ENCODE peak calls at places on chromosomes 13 and 19, in four cellular contexts. Z, H, M and C are unnamed samples.

GRCh38 chr19:3976495-3977241 is 5.8 kb upstream of the DAPK3 start:
- DNase-seq in M (no peak), H (no peak), Z (no peak), C (no peak)

GRCh38 chr19:10552596-10553053 is 8.9 kb downstream of the ATG4D start:
- DNase-seq in H (no peak), M (no peak), Z (peak; percentile 79), C (no peak)

GRCh38 chr19:51809787-51810186 is 14.8 kb downstream of the FPR3 start:
- DNase-seq in Z (no peak), H (no peak), M (no peak), C (no peak)

GRCh38 chr19:7979559-7979958 is 25.9 kb downstream of the ELAVL1 start:
- DNase-seq in Z (no peak), M (no peak), H (no peak), C (no peak)

GRCh38 chr13:76798037-76798436 is 88.2 kb downstream of the KCTD12 start:
- DNase-seq in Z (peak; percentile 20), H (no peak), M (no peak), C (peak; percentile 39)

GRCh38 chr13:113969311-113969972 is 4.4 kb downstream of the C13orf46 start:
- DNase-seq in Z (no peak), M (no peak), H (peak; percentile 7), C (peak; percentile 57)

GRCh38 chr13:75217949-75218348 is 264.0 kb downstream of the TBC1D4 start:
- DNase-seq in H (no peak), M (no peak), Z (no peak), C (no peak)

GRCh38 chr13:30105381-30105780 is 202.0 kb downstream of the KATNAL1 start:
- DNase-seq in Z (peak; percentile 72), H (no peak), M (no peak), C (peak; percentile 55)

GRCh38 chr19:57559008-57559403 is 657 bp downstream of the ZNF550 start:
- DNase-seq in M (peak; percentile 18), H (peak; percentile 18), Z (peak; percentile 56), C (no peak)

GRCh38 chr19:14561832-14562351 is 10.0 kb downstream of the NDUFB7 start:
- DNase-seq in H (peak; percentile 57), M (peak; percentile 57), Z (peak; percentile 53), C (no peak)

GRCh38 chr13:46124531-46124966 is 19.7 kb upstream of the CPB2 start:
- DNase-seq in M (no peak), H (no peak), Z (no peak), C (peak; percentile 51)

GRCh38 chr13:26019881-26020535 is 31.8 kb downstream of the SHISA2 start:
- DNase-seq in M (no peak), Z (no peak), H (no peak), C (no peak)

GRCh38 chr13:24741016-24741662 is 22.8 kb upstream of the RNF17 start:
- DNase-seq in Z (peak; percentile 56), M (no peak), H (no peak), C (no peak)

GRCh38 chr13:20270163-20270865 is 38.2 kb upstream of the GJB6 start:
- DNase-seq in M (no peak), H (no peak), Z (no peak), C (no peak)

GRCh38 chr13:30744686-30745085 is 9.3 kb downstream of the ALOX5AP start:
- DNase-seq in H (no peak), M (no peak), Z (no peak), C (no peak)

GRCh38 chr13:97967948-97968347 is 14.5 kb downstream of the IPO5 start:
- DNase-seq in M (no peak), Z (no peak), H (peak; percentile 24), C (no peak)

GRCh38 chr13:31012285-31013024 is 80.0 kb downstream of the TEX26 start:
- DNase-seq in Z (peak; percentile 59), M (no peak), H (no peak), C (no peak)

GRCh38 chr19:33465371-33465770 is 56.2 kb downstream of the PEPD start:
- DNase-seq in M (no peak), H (no peak), Z (no peak), C (peak; percentile 28)

GRCh38 chr19:43618921-43619261 is 538 bp downstream of the ZNF428 start:
- DNase-seq in M (no peak), Z (no peak), H (no peak), C (no peak)

GRCh38 chr19:10858204-10858828 is 10.1 kb downstream of the C19orf38 start:
- DNase-seq in M (no peak), Z (peak; percentile 60), H (no peak), C (peak; percentile 33)

GRCh38 chr13:91046715-91047327 is 300.7 kb upstream of the MIR17HG start:
- DNase-seq in H (no peak), M (no peak), Z (peak; percentile 43), C (no peak)

GRCh38 chr19:7868326-7868670 is 5.9 kb downstream of the PRR36 start:
- DNase-seq in H (no peak), Z (no peak), M (no peak), C (no peak)

GRCh38 chr13:65292488-65292901 is 1937.6 kb downstream of the PCDH9 start:
- DNase-seq in M (no peak), H (no peak), Z (peak; percentile 96), C (no peak)

GRCh38 chr13:99122171-99122570 is 78.5 kb upstream of the UBAC2 start:
- DNase-seq in H (no peak), Z (no peak), M (no peak), C (no peak)
- H3K27me3 ChIP-seq in H (peaks cover 20% of the 10 kb centered on the region), Z (no peaks in the 10 kb centered on the region), M (peaks cover 16% of the 10 kb centered on the region), C (no peaks in the 10 kb centered on the region)

GRCh38 chr19:36849701-36850645 is 703 bp upstream of the ZNF345 start:
- DNase-seq in H (peak; percentile 91), Z (peak; percentile 97), M (peak; percentile 90), C (peak; percentile 96)
- H3K27ac ChIP-seq in H (peak overlapping the region; percentile 95), Z (no peak overlapping the region), M (peak overlapping the region; percentile 94), C (peak overlapping the region; percentile 90)

GRCh38 chr19:35410487-35410886 is 37.6 kb upstream of the FFAR2 start:
- DNase-seq in H (no peak), Z (no peak), M (no peak), C (no peak)

GRCh38 chr19:35417713-35418534 is 30.1 kb upstream of the FFAR2 start:
- DNase-seq in Z (no peak), M (no peak), H (no peak), C (no peak)

GRCh38 chr19:35416331-35416730 is 31.7 kb upstream of the FFAR2 start:
- DNase-seq in Z (no peak), H (no peak), M (no peak), C (no peak)

GRCh38 chr19:35417278-35417677 is 30.8 kb upstream of the FFAR2 start:
- DNase-seq in Z (no peak), H (no peak), M (no peak), C (no peak)

GRCh38 chr19:35414442-35414841 is 33.6 kb upstream of the FFAR2 start:
- DNase-seq in M (no peak), H (no peak), Z (no peak), C (no peak)
- H3K27me3 ChIP-seq in M (peaks cover 22% of the 10 kb centered on the region), H (peaks cover 34% of the 10 kb centered on the region), Z (no peaks in the 10 kb centered on the region), C (no peaks in the 10 kb centered on the region)

DNA sequence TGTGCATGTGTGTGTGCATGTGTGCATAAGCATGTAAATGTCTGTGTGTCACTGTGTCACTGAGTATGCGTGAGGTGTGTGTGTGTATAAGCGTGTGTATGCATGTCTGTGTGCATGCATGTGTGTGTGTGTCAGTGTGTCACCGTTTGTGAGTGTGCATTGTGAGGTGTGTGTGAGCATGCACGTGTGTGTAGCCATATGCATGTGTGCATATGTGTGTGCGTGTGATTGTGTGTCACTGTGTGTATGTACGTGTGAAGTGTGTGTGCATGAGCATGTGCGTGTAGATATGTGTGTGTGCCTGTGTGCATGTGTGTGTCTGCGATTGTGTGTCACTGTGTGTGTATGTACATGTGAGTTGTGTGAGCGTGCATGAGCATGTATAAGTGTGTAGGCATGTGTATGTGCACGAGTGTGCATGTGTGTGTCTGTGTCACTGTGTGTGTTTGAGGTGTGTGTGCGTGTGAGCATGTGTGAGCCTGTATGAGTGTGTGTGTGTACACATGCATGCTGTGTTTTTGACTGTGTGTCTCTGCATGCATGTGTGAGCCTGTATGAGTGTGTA is 144.5 kb downstream of the NALCN start:
- DNase-seq in Z (no peak), H (no peak), M (no peak), C (no peak)
- H3K27ac ChIP-seq in Z (no peak overlapping the region), H (no peak overlapping the region), M (no peak overlapping the region), C (no peak overlapping the region)

GRCh38 chr19:17836530-17836929 is 11.3 kb downstream of the JAK3 start:
- DNase-seq in H (no peak), M (no peak), Z (peak; percentile 84), C (no peak)

GRCh38 chr19:17832443-17833208 is 11.3 kb upstream of the INSL3 start:
- DNase-seq in Z (no peak), H (no peak), M (no peak), C (no peak)

GRCh38 chr19:17837972-17838371 is 9.8 kb downstream of the JAK3 start:
- DNase-seq in H (no peak), Z (no peak), M (no peak), C (no peak)

GRCh38 chr19:17834350-17835181 is 13.2 kb downstream of the JAK3 start:
- DNase-seq in Z (peak; percentile 54), M (no peak), H (no peak), C (no peak)

GRCh38 chr19:17835182-17836006 is 12.4 kb downstream of the JAK3 start:
- DNase-seq in Z (no peak), M (no peak), H (no peak), C (no peak)
- H3K27me3 ChIP-seq in Z (no peaks in the 10 kb centered on the region), M (peaks cover 30% of the 10 kb centered on the region), H (peaks cover 94% of the 10 kb centered on the region), C (peaks cover 34% of the 10 kb centered on the region)